ENCODE peak calls at places on chromosome 9, in six cellular contexts. Z is hypothalamus; U is effector memory CD8-positive, alpha-beta T cell; E is NCI-H774; I is stomach; Q is iPS-NIHi11. V is an unnamed sample.

GRCh38 chr9:87610200-87611155 is 112.8 kb downstream of the DAPK1 start:
- DNase-seq in Z (no peak), U (no peak), E (no peak), I (no peak), Q (no peak), V (no peak)

GRCh38 chr9:111037744-111038335 is 430 bp downstream of the LPAR1 start:
- DNase-seq in Z (no peak), U (no peak), E (no peak), I (peak), Q (peak), V (peak)

GRCh38 chr9:121440265-121440664 is 59.4 kb downstream of the GGTA1 start:
- DNase-seq in Z (no peak), U (no peak), E (no peak), I (no peak), Q (peak), V (no peak)

GRCh38 chr9:120919639-120920494 is 6.7 kb downstream of the TRAF1 start:
- DNase-seq in Z (no peak), U (peak), E (no peak), I (no peak), Q (no peak), V (no peak)

GRCh38 chr9:125989090-125989501 is 241.9 kb downstream of the PBX3 start:
- DNase-seq in Z (no peak), U (no peak), E (no peak), I (no peak), Q (no peak), V (no peak)

GRCh38 chr9:90861826-90862740 is 60.5 kb downstream of the SYK start:
- DNase-seq in Z (no peak), U (no peak), E (no peak), I (no peak), Q (no peak), V (no peak)

GRCh38 chr9:102497709-102498108 is 497.4 kb upstream of the CYLC2 start:
- DNase-seq in Z (no peak), U (no peak), E (no peak), I (no peak), Q (no peak), V (no peak)

GRCh38 chr9:105319514-105319863 is 75.0 kb downstream of the SLC44A1 start:
- DNase-seq in Z (no peak), U (no peak), E (no peak), I (no peak), Q (no peak), V (no peak)

GRCh38 chr9:31697956-31698355 is 686.5 kb upstream of the ACO1 start:
- DNase-seq in Z (no peak), U (no peak), E (no peak), I (no peak), Q (no peak), V (no peak)

GRCh38 chr9:33443047-33443446 is 4.3 kb downstream of the AQP3 start:
- DNase-seq in Z (no peak), U (no peak), E (no peak), I (no peak), Q (no peak), V (no peak)

GRCh38 chr9:78552802-78553201 is 255.9 kb downstream of the PSAT1 start:
- DNase-seq in Z (no peak), U (no peak), E (no peak), I (no peak), Q (peak), V (no peak)

GRCh38 chr9:95286151-95286550 is 31.4 kb downstream of the FANCC start:
- DNase-seq in Z (no peak), U (no peak), E (no peak), I (no peak), Q (no peak), V (no peak)

GRCh38 chr9:35401011-35401410 is 88.9 kb upstream of the RUSC2 start:
- DNase-seq in Z (no peak), U (no peak), E (no peak), I (no peak), Q (no peak), V (no peak)

GRCh38 chr9:88978034-88978433 is 13.2 kb upstream of the S1PR3 start:
- DNase-seq in Z (no peak), U (no peak), E (no peak), I (no peak), Q (no peak), V (no peak)

GRCh38 chr9:127283917-127284316 is 19.3 kb downstream of the GARNL3 start:
- DNase-seq in Z (peak), U (no peak), E (no peak), I (no peak), Q (peak), V (peak)

GRCh38 chr9:109914280-109915027 is 134.5 kb downstream of the PALM2AKAP2 start:
- DNase-seq in Z (no peak), U (no peak), E (no peak), I (no peak), Q (no peak), V (no peak)

GRCh38 chr9:111961011-111961410 is 64.4 kb downstream of the UGCG start:
- DNase-seq in Z (no peak), U (no peak), E (peak), I (no peak), Q (no peak), V (no peak)

GRCh38 chr9:126722922-126723806 is 81.7 kb upstream of the ZBTB43 start:
- DNase-seq in Z (no peak), U (peak), E (peak), I (peak), Q (no peak), V (peak)

GRCh38 chr9:126114409-126114760 is 212.2 kb upstream of the MVB12B start:
- DNase-seq in Z (no peak), U (no peak), E (no peak), I (peak), Q (no peak), V (no peak)

GRCh38 chr9:134314950-134315715 is 11.1 kb upstream of the RXRA start:
- DNase-seq in Z (no peak), U (no peak), E (no peak), I (no peak), Q (peak), V (no peak)

GRCh38 chr9:33209394-33209793 is 30.6 kb upstream of the SPINK4 start:
- DNase-seq in Z (no peak), U (no peak), E (no peak), I (no peak), Q (no peak), V (no peak)

GRCh38 chr9:129716091-129716490 is 36.8 kb downstream of the PTGES start:
- DNase-seq in Z (no peak), U (no peak), E (no peak), I (no peak), Q (no peak), V (no peak)

GRCh38 chr9:134059188-134059641 is 8.6 kb downstream of the BRD3 start:
- DNase-seq in Z (no peak), U (no peak), E (no peak), I (peak), Q (peak), V (no peak)

GRCh38 chr9:78860806-78861475 is 564.0 kb downstream of the PSAT1 start:
- DNase-seq in Z (no peak), U (no peak), E (no peak), I (no peak), Q (no peak), V (no peak)

GRCh38 chr9:81650836-81651545 is 38.4 kb downstream of the TLE1 start:
- DNase-seq in Z (no peak), U (no peak), E (no peak), I (no peak), Q (no peak), V (no peak)

GRCh38 chr9:5799314-5799713 is 33.6 kb downstream of the ERMP1 start:
- DNase-seq in Z (no peak), U (no peak), E (peak), I (no peak), Q (peak), V (peak)

GRCh38 chr9:78132688-78133033 is 101.0 kb upstream of the GNAQ start:
- DNase-seq in Z (no peak), U (no peak), E (no peak), I (no peak), Q (no peak), V (no peak)

GRCh38 chr9:135695642-135696041 is 3.6 kb downstream of the SOHLH1 start:
- DNase-seq in Z (no peak), U (no peak), E (no peak), I (no peak), Q (no peak), V (no peak)

GRCh38 chr9:114172981-114173833 is 17.9 kb downstream of the COL27A1 start:
- DNase-seq in Z (no peak), U (no peak), E (no peak), I (no peak), Q (no peak), V (peak)

GRCh38 chr9:22170990-22171663 is 162.0 kb upstream of the CDKN2B start:
- DNase-seq in Z (no peak), U (no peak), E (no peak), I (no peak), Q (no peak), V (no peak)

GRCh38 chr9:125296843-125297372 is 35.3 kb downstream of the GAPVD1 start:
- DNase-seq in Z (no peak), U (no peak), E (peak), I (peak), Q (no peak), V (no peak)

GRCh38 chr9:133148351-133149129 is 15.2 kb downstream of the GBGT1 start:
- DNase-seq in Z (no peak), U (peak), E (no peak), I (peak), Q (no peak), V (no peak)

GRCh38 chr9:133946840-133947486 is 45.2 kb downstream of the VAV2 start:
- DNase-seq in Z (no peak), U (no peak), E (no peak), I (no peak), Q (no peak), V (no peak)

GRCh38 chr9:114004221-114004716 is 73.8 kb downstream of the AMBP start:
- DNase-seq in Z (peak), U (no peak), E (no peak), I (peak), Q (no peak), V (peak)

GRCh38 chr9:15135167-15135792 is 171.7 kb downstream of the TTC39B start:
- DNase-seq in Z (peak), U (peak), E (peak), I (peak), Q (peak), V (peak)

GRCh38 chr9:18728642-18729041 is 254.7 kb downstream of the ADAMTSL1 start:
- DNase-seq in Z (no peak), U (no peak), E (no peak), I (no peak), Q (no peak), V (no peak)

GRCh38 chr9:112249277-112249676 is 74.2 kb upstream of the SUSD1 start:
- DNase-seq in Z (no peak), U (no peak), E (no peak), I (no peak), Q (no peak), V (no peak)

GRCh38 chr9:88355166-88355565 is 33.1 kb upstream of the SPIN1 start:
- DNase-seq in Z (no peak), U (no peak), E (no peak), I (no peak), Q (no peak), V (no peak)

GRCh38 chr9:108621991-108622390 is 233.8 kb downstream of the ACTL7B start:
- DNase-seq in Z (no peak), U (no peak), E (no peak), I (no peak), Q (no peak), V (no peak)

GRCh38 chr9:627571-627970 is 213.9 kb upstream of the DMRT1 start:
- DNase-seq in Z (no peak), U (no peak), E (no peak), I (no peak), Q (no peak), V (no peak)

V was measured in testis.